ENCODE peak calls at places on chromosomes 12 and 14, in six cellular contexts. Z, I, U, J, S and T are unnamed samples.

GRCh38 chr14:68297871-68298468 is 478.4 kb downstream of the RAD51B start:
- DNase-seq in U (no peak), I (no peak), S (peak), J (no peak), Z (no peak), T (no peak)

GRCh38 chr12:17216156-17216555 is 610.2 kb upstream of the LMO3 start:
- DNase-seq in S (no peak), I (no peak), U (no peak), J (no peak), Z (no peak), T (no peak)

GRCh38 chr12:114013601-114014345 is 47.6 kb upstream of the RBM19 start:
- DNase-seq in Z (no peak), U (no peak), S (peak), J (no peak), I (no peak), T (no peak)

GRCh38 chr12:70692681-70693288 is 55.6 kb upstream of the PTPRB start:
- DNase-seq in I (no peak), S (peak), U (no peak), Z (no peak), J (no peak), T (no peak)

GRCh38 chr12:116050266-116050665 is 227.2 kb downstream of the MED13L start:
- DNase-seq in I (no peak), Z (no peak), S (no peak), J (no peak), U (no peak), T (no peak)

GRCh38 chr12:116456683-116457082 is 102.5 kb upstream of the MAP1LC3B2 start:
- DNase-seq in Z (peak), I (peak), J (peak), S (no peak), U (no peak), T (no peak)

GRCh38 chr12:774051-774614 is 21.8 kb downstream of the WNK1 start:
- DNase-seq in S (no peak), U (no peak), J (no peak), I (no peak), Z (no peak), T (no peak)

GRCh38 chr14:80278293-80279037 is 67.2 kb upstream of the DIO2 start:
- DNase-seq in J (no peak), Z (no peak), I (no peak), U (no peak), S (no peak), T (no peak)

GRCh38 chr14:61889914-61890351 is 127.7 kb downstream of the SNAPC1 start:
- DNase-seq in I (no peak), J (no peak), U (no peak), S (no peak), Z (no peak), T (no peak)

GRCh38 chr12:51846911-51847829 is 1.3 kb downstream of the FIGNL2 start:
- DNase-seq in J (no peak), U (no peak), S (no peak), I (no peak), Z (peak), T (no peak)

GRCh38 chr12:65533177-65533883 is 254.8 kb downstream of the MSRB3 start:
- DNase-seq in I (no peak), U (no peak), J (no peak), Z (no peak), S (peak), T (no peak)

GRCh38 chr14:100022772-100023451 is 42.3 kb upstream of the EVL start:
- DNase-seq in I (no peak), S (peak), U (peak), Z (peak), J (peak), T (no peak)

GRCh38 chr14:65334765-65335411 is 77.6 kb upstream of the FUT8 start:
- DNase-seq in I (peak), U (no peak), Z (no peak), S (no peak), J (no peak), T (no peak)

GRCh38 chr12:70213707-70214106 is 29.5 kb upstream of the CNOT2 start:
- DNase-seq in S (no peak), U (no peak), Z (no peak), J (no peak), I (no peak), T (no peak)

GRCh38 chr12:61854902-61855301 is 405.3 kb upstream of the USP15 start:
- DNase-seq in Z (no peak), J (no peak), S (peak), U (no peak), I (no peak), T (no peak)

GRCh38 chr14:53193193-53193592 is 40.1 kb upstream of the DDHD1 start:
- DNase-seq in Z (no peak), S (peak), I (no peak), J (no peak), U (no peak), T (no peak)

GRCh38 chr12:16349132-16349463 is 1.7 kb downstream of the MGST1 start:
- DNase-seq in Z (peak), I (peak), S (peak), U (peak), J (peak), T (peak)

GRCh38 chr12:89733579-89734201 is 25.1 kb upstream of the ATP2B1 start:
- DNase-seq in U (no peak), Z (no peak), S (peak), J (no peak), I (no peak), T (no peak)

GRCh38 chr14:81137316-81137715 is 83.4 kb downstream of the GTF2A1 start:
- DNase-seq in J (no peak), Z (no peak), S (peak), U (no peak), I (no peak), T (no peak)

GRCh38 chr14:100538566-100539318 is 48.5 kb downstream of the BEGAIN start:
- DNase-seq in J (peak), S (no peak), U (peak), I (no peak), Z (peak), T (peak)

GRCh38 chr14:36503771-36504741 is 16.0 kb downstream of the NKX2-1 start:
- DNase-seq in I (no peak), S (no peak), U (no peak), Z (no peak), J (no peak), T (no peak)

GRCh38 chr14:94145902-94146527 is 16.6 kb upstream of the IFI27L2 start:
- DNase-seq in I (no peak), S (no peak), Z (no peak), U (no peak), J (no peak), T (no peak)

GRCh38 chr12:2640709-2641108 is 154.1 kb upstream of the FKBP4 start:
- DNase-seq in S (peak), J (peak), Z (peak), U (peak), I (no peak), T (peak)

GRCh38 chr12:20369164-20370000 is 1.0 kb downstream of the PDE3A start:
- DNase-seq in Z (peak), I (peak), U (peak), S (peak), J (peak), T (peak)

GRCh38 chr12:4626543-4626942 is 22.3 kb downstream of the AKAP3 start:
- DNase-seq in U (no peak), J (no peak), S (no peak), Z (no peak), I (no peak), T (no peak)

GRCh38 chr12:109737631-109738030 is 24.0 kb downstream of the FAM222A start:
- DNase-seq in S (no peak), J (peak), I (no peak), Z (no peak), U (no peak), T (no peak)

GRCh38 chr12:60398547-60398946 is 802.7 kb downstream of the SLC16A7 start:
- DNase-seq in I (no peak), J (no peak), U (no peak), S (no peak), Z (no peak), T (no peak)

GRCh38 chr12:13203028-13203922 is 6.7 kb downstream of the EMP1 start:
- DNase-seq in Z (peak), S (no peak), U (peak), I (no peak), J (peak), T (no peak)

GRCh38 chr14:77011226-77011762 is 17.2 kb downstream of the IRF2BPL start:
- DNase-seq in J (no peak), S (no peak), U (no peak), I (peak), Z (no peak), T (no peak)

GRCh38 chr14:33165926-33166289 is 227.2 kb downstream of the NPAS3 start:
- DNase-seq in U (no peak), Z (no peak), I (no peak), S (no peak), J (no peak), T (no peak)

GRCh38 chr12:50248883-50249282 is 34.4 kb downstream of the LIMA1 start:
- DNase-seq in J (no peak), S (no peak), U (no peak), Z (no peak), I (no peak), T (no peak)

GRCh38 chr14:60981626-60982455 is 796 bp downstream of the SLC38A6 start:
- DNase-seq in Z (no peak), U (no peak), I (no peak), J (no peak), S (peak), T (no peak)

DNA sequence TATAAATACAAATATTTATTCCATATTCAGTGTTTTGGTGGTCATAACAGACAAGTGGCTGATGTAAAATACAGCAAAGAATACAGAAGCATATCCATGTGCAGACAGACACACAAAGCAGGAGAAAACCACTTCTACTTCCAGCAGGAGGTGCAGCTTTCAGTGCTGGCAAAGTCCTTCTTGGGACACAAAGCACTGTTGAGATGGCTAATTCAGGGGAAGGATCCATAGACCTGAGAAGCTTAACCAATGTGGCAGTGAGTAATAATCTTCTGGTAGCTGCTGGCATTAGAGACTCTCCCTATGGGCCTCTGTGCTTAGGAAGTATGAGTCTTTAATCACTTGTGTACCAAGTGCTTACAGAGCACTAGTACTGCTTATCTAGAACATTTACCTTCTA is 26.8 kb downstream of the AMN1 start:
- DNase-seq in J (no peak), U (no peak), Z (no peak), S (peak), I (no peak), T (no peak)
- TF ChIP-seq CTCF in J (peak), U (no peak), Z (no peak), S (no peak), I (no peak), T (no peak)

GRCh38 chr14:70045715-70046535 is 142.8 kb downstream of the SLC8A3 start:
- DNase-seq in I (peak), S (peak), Z (no peak), U (peak), J (no peak), T (no peak)

GRCh38 chr14:70048313-70048654 is 140.5 kb downstream of the SLC8A3 start:
- DNase-seq in I (no peak), S (no peak), U (no peak), J (no peak), Z (no peak), T (no peak)

GRCh38 chr14:70052990-70053389 is 135.8 kb downstream of the SLC8A3 start:
- DNase-seq in S (peak), I (peak), J (no peak), U (no peak), Z (no peak), T (no peak)

GRCh38 chr14:70045296-70045695 is 143.5 kb downstream of the SLC8A3 start:
- DNase-seq in U (no peak), S (no peak), Z (no peak), I (no peak), J (no peak), T (no peak)

GRCh38 chr14:70047598-70048312 is 141.0 kb downstream of the SLC8A3 start:
- DNase-seq in Z (no peak), I (no peak), J (no peak), U (no peak), S (no peak), T (no peak)
- H3K4me3 ChIP-seq in Z (no peak), I (no peak), J (no peak), U (no peak), S (no peak), T (no peak)

GRCh38 chr12:133080051-133080618 is 588 bp upstream of the ZNF140 start:
- DNase-seq in J (peak), Z (peak), I (peak), S (peak), U (peak), T (peak)

GRCh38 chr12:133081408-133081806 is 684 bp downstream of the ZNF140 start:
- DNase-seq in Z (peak), S (no peak), J (no peak), I (no peak), U (no peak), T (no peak)

GRCh38 chr12:133083345-133083744 is 2.6 kb downstream of the ZNF140 start:
- DNase-seq in Z (no peak), I (no peak), U (no peak), J (no peak), S (no peak), T (no peak)

DNA sequence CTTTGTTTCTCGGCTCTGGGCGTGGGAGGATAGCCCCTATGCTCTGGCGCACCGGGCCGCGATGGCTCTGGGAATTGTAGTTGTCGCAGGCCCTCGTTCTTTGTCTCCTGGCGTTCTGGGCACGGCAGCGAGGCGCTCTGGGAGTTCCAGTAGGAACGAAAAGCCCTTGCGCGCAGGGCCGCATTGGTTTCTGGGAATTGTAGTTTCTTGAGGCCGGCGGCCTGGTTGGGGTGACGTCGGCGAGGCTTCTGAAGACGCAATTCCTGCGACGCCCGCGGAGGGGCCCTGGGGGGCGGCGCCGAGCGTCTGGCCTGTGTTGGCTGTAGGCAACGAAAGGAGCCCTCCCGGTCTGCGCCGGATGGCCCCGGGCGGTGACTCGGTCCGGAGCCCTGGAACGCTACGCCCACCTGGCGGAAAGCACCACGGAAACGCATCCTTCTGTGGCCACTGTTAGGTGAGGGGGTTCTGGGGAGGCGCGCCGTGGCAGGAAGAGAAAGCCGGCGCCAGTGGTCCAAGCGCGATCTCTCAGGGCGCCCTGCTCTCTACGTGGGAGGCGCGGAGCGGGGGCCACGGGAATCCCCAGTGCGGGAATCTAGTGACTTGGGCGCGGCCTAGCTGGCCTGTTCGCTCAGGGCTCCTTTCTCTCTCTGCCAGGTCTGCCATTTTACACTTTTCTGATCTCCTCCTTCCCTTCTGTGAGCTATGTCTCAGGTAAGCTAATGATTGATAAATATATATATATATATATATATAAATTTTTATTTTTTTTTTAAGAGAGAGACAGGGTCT is at the start of gene ZNF140:
- DNase-seq in U (peak), S (peak), J (peak), I (peak), Z (peak), T (peak)
- TF ChIP-seq CTCF in U (peak), S (no peak), J (peak), I (peak), Z (peak), T (no peak)

GRCh38 chr14:106346084-106346483 is 819.7 kb downstream of the TMEM121 start:
- DNase-seq in S (no peak), I (no peak), J (no peak), U (no peak), Z (no peak), T (peak)

GRCh38 chr14:106347291-106347778 is 821.0 kb downstream of the TMEM121 start:
- DNase-seq in J (no peak), Z (no peak), U (no peak), S (no peak), I (no peak), T (peak)

GRCh38 chr14:106347890-106348755 is 821.7 kb downstream of the TMEM121 start:
- DNase-seq in S (no peak), I (no peak), U (no peak), Z (no peak), J (no peak), T (no peak)

GRCh38 chr14:106343636-106344035 is 817.3 kb downstream of the TMEM121 start:
- DNase-seq in Z (no peak), U (peak), I (no peak), S (no peak), J (no peak), T (peak)

GRCh38 chr14:106346534-106347290 is 820.3 kb downstream of the TMEM121 start:
- DNase-seq in U (no peak), S (no peak), Z (no peak), I (no peak), J (no peak), T (peak)
- H3K4me3 ChIP-seq in U (no peak), S (no peak), Z (no peak), I (no peak), J (no peak), T (no peak)

DNA sequence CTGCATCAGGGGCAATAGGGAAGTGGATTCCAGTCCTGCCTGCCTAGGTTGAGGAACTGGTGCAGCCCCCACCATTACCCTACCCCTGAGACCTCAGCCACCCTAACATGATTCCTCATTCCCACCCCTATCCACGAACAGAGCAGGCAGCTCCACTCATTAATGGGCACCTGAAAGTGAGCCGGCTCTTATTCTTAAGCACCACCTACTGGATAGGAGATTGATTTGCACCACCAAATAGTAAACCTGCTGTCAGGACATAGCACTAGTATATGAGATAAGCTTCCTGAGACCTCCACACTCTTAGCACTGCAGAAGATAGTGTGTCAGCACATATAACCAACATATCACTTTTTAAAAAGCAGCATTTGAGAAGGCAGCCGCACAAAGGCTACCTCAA is 573.2 kb downstream of the SOX5 start:
- DNase-seq in U (no peak), I (no peak), J (no peak), S (no peak), Z (no peak), T (no peak)
- TF ChIP-seq CTCF in U (no peak), I (no peak), J (no peak), S (peak), Z (no peak), T (no peak)

GRCh38 chr14:75229576-75229922 is 49.1 kb upstream of the FOS start:
- DNase-seq in S (no peak), I (peak), U (no peak), J (no peak), Z (no peak), T (no peak)
- H3K4me3 ChIP-seq in S (no peak), I (no peak), U (no peak), J (no peak), Z (no peak), T (no peak)

DNA sequence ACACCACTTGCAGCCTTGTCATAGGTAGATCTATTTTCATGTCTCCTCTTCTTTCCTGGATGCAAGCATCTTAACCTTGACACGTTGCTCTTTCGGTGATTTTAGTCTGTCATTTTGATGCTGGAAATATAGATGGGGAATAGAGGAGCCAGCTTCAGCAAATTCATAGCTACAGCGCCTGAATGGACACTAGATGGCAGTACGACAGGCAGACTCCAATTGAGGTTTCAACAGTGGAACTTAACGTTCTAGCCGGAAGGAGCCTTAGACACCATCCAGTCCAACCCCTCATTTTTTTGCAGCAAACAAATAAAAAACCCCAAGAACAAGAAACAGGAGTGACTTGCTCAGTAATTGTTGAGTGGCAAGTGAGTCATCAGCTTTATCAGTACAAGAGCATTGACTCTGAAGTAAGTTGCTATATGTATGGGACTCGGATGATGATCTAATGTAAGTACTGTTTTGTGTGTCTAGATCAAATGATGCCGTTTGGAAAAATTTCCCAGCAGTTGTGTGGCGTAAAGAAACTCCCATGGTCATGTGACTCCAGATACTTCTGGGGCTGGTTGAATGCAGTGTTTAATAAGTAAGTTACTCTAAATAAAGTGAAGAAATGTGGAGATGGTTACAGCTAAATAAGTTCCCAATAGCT is 9.0 kb downstream of the DMAC2L start:
- DNase-seq in J (no peak), S (peak), Z (peak), I (peak), U (peak), T (no peak)
- TF ChIP-seq CTCF in J (peak), S (peak), Z (peak), I (peak), U (peak), T (peak)

GRCh38 chr12:29996993-29997392 is 213.3 kb upstream of the TMTC1 start:
- DNase-seq in U (no peak), J (no peak), I (no peak), S (no peak), Z (no peak), T (no peak)
- H3K4me3 ChIP-seq in U (no peak), J (no peak), I (no peak), S (no peak), Z (no peak), T (no peak)